ENCODE peak calls at places on chromosomes 3 and 15, in four cellular contexts. W, A, F and J are unnamed samples.

GRCh38 chr3:63976166-63976861 is 47.0 kb downstream of the PSMD6 start:
- DNase-seq in A (no peak), W (no peak), F (no peak), J (no peak)

GRCh38 chr3:195001261-195001660 is 269.7 kb downstream of the XXYLT1 start:
- DNase-seq in A (no peak), W (no peak), F (no peak), J (no peak)

GRCh38 chr3:177905173-177905894 is 630.9 kb upstream of the KCNMB2 start:
- DNase-seq in A (no peak), W (no peak), F (no peak), J (no peak)

GRCh38 chr3:111979689-111980025 is 831 bp downstream of the ABHD10 start:
- DNase-seq in F (no peak), A (no peak), W (no peak), J (no peak)

GRCh38 chr3:58559586-58559985 is 17.6 kb downstream of the FAM107A start:
- DNase-seq in A (no peak), F (no peak), W (peak; percentile 28), J (no peak)

GRCh38 chr3:10428393-10429091 is 76.8 kb downstream of the ATP2B2 start:
- DNase-seq in F (no peak), W (no peak), A (no peak), J (no peak)

GRCh38 chr3:194220776-194221735 is 85.1 kb downstream of the HES1 start:
- DNase-seq in W (no peak), F (no peak), A (no peak), J (no peak)

GRCh38 chr15:101242160-101242998 is 9.5 kb downstream of the CHSY1 start:
- DNase-seq in F (no peak), A (no peak), W (no peak), J (no peak)

GRCh38 chr3:32643816-32644215 is 41.2 kb upstream of the CNOT10 start:
- DNase-seq in A (no peak), F (no peak), W (no peak), J (no peak)

GRCh38 chr15:77419050-77419835 is 661 bp downstream of the PEAK1 start:
- DNase-seq in F (peak; percentile 87), A (peak; percentile 73), W (peak; percentile 86), J (peak; percentile 25)

GRCh38 chr3:115227046-115227445 is 80.0 kb upstream of the ZBTB20 start:
- DNase-seq in F (no peak), W (no peak), A (no peak), J (no peak)
- H3K27ac ChIP-seq in F (no peak overlapping the region), W (no peak overlapping the region), A (no peak overlapping the region), J (no peak overlapping the region)

GRCh38 chr3:119360046-119360445 is 65.9 kb downstream of the ARHGAP31 start:
- DNase-seq in W (no peak), A (no peak), F (no peak), J (no peak)
- H3K27ac ChIP-seq in W (no peak overlapping the region), A (no peak overlapping the region), F (no peak overlapping the region), J (no peak overlapping the region)

GRCh38 chr3:154759966-154760365 is 320.2 kb upstream of the MME start:
- DNase-seq in A (no peak), W (no peak), F (no peak), J (no peak)
- H3K27ac ChIP-seq in A (no peak overlapping the region), W (no peak overlapping the region), F (no peak overlapping the region), J (no peak overlapping the region)

DNA sequence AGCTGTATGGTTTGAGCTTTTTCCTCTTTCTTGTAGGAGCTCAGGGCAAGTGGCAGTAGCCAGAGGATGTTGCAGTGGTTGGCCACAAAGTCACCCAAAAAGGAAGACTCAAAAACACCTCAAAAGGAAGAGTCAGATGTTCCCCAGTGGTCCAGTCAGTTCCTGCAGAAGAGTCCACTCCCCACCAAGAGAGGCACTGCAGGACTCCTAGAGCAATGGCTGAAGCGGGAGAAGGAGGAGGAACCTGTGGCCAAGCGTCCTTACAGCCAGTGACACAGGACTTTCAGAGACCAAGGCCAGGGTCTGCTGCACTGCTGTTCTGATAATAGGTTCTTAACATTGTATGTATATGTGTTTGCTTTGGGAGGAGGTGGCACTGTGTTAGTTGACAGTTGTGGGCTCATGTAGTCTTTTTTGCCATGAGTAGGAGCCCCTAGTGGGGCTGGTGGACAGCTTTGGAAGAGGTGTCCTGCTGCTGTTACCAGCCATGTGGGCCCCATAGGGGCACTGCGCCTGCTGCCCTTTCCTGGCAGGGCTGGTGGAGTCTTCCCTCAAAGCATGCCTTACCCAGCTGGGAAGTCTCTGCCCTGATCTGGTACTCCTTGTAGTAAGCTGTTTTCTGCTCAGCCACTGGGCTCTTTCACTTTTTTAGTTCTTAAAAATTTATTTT is 26.0 kb downstream of the HMCES start:
- DNase-seq in W (no peak), A (no peak), F (no peak), J (no peak)
- H3K27ac ChIP-seq in W (no peak overlapping the region), A (peak overlapping the region; percentile 79), F (peak overlapping the region; percentile 79), J (no peak overlapping the region)